ENCODE peak calls at places on chromosomes 12 and 14, in ten cellular contexts. X is iPS DF 6.9, M is H7, J is OCI-LY7, C is uterus, P is endodermal cell, W is tibial nerve, O is NB4, R is fibroblast of the aortic adventitia, D is AG04450. E is an unnamed sample.

GRCh38 chr14:96376093-96376492 is 12.8 kb downstream of the GSKIP start:
- DNase-seq in X (no peak), M (no peak), J (no peak), C (no peak), P (no peak), W (no peak), O (no peak), R (no peak), D (no peak), E (no peak)

GRCh38 chr12:98464155-98464554 is 51.2 kb upstream of the TMPO start:
- DNase-seq in X (no peak), M (no peak), J (no peak), C (no peak), P (no peak), W (no peak), O (peak; percentile 94), R (peak; percentile 71), D (no peak), E (no peak)

GRCh38 chr14:67285876-67286452 is 44.7 kb downstream of the PALS1 start:
- DNase-seq in X (no peak), M (peak; percentile 3), J (peak; percentile 54), C (no peak), P (no peak), W (no peak), O (peak; percentile 47), R (peak; percentile 78), D (peak; percentile 16), E (no peak)

GRCh38 chr12:563250-563781 is 99.9 kb downstream of the NINJ2 start:
- DNase-seq in X (no peak), M (no peak), J (no peak), C (no peak), P (no peak), W (no peak), O (peak; percentile 98), R (no peak), D (no peak), E (no peak)

GRCh38 chr12:607541-608001 is 55.7 kb downstream of the NINJ2 start:
- DNase-seq in X (no peak), M (peak; percentile 65), J (no peak), C (no peak), P (peak; percentile 81), W (peak; percentile 16), O (no peak), R (no peak), D (no peak), E (peak; percentile 46)

GRCh38 chr14:55028476-55028875 is 1.4 kb downstream of the SOCS4 start:
- DNase-seq in X (no peak), M (no peak), J (no peak), C (no peak), P (no peak), W (no peak), O (no peak), R (no peak), D (no peak), E (no peak)

GRCh38 chr14:71720978-71721624 is 211.1 kb upstream of the RGS6 start:
- DNase-seq in X (peak; percentile 73), M (peak; percentile 62), J (peak; percentile 30), C (no peak), P (peak; percentile 89), W (no peak), O (peak; percentile 73), R (peak; percentile 89), D (no peak), E (no peak)

GRCh38 chr12:112869091-112869490 is 37.7 kb upstream of the OAS1 start:
- DNase-seq in X (no peak), M (no peak), J (no peak), C (no peak), P (no peak), W (no peak), O (no peak), R (no peak), D (no peak), E (no peak)

GRCh38 chr14:102375126-102375525 is 12.4 kb downstream of the TECPR2 start:
- DNase-seq in X (no peak), M (no peak), J (no peak), C (no peak), P (no peak), W (no peak), O (peak; percentile 14), R (no peak), D (no peak), E (no peak)

GRCh38 chr14:55864890-55865655 is 253.1 kb upstream of the PELI2 start:
- DNase-seq in X (no peak), M (peak; percentile 76), J (peak; percentile 23), C (no peak), P (peak; percentile 72), W (no peak), O (peak; percentile 43), R (no peak), D (no peak), E (no peak)

GRCh38 chr14:104680056-104680805 is 9.2 kb upstream of the INF2 start:
- DNase-seq in X (no peak), M (no peak), J (no peak), C (peak; percentile 55), P (peak; percentile 78), W (no peak), O (peak; percentile 67), R (peak; percentile 77), D (no peak), E (peak; percentile 72)

GRCh38 chr12:49636979-49637378 is 13.6 kb downstream of the PRPF40B start:
- DNase-seq in X (peak; percentile 57), M (peak; percentile 91), J (peak; percentile 84), C (peak; percentile 58), P (peak; percentile 92), W (peak; percentile 73), O (peak; percentile 79), R (peak; percentile 77), D (peak; percentile 39), E (peak; percentile 69)

GRCh38 chr14:103021817-103022668 is 35.3 kb downstream of the CDC42BPB start:
- DNase-seq in X (no peak), M (peak; percentile 43), J (no peak), C (no peak), P (no peak), W (no peak), O (no peak), R (peak; percentile 16), D (no peak), E (no peak)

GRCh38 chr12:91316825-91317224 is 134.2 kb upstream of the DCN start:
- DNase-seq in X (no peak), M (no peak), J (no peak), C (no peak), P (no peak), W (no peak), O (no peak), R (peak; percentile 66), D (peak; percentile 38), E (no peak)

GRCh38 chr14:104144911-104145825 is 6.8 kb downstream of the KIF26A start:
- DNase-seq in X (no peak), M (peak; percentile 65), J (no peak), C (no peak), P (peak; percentile 40), W (no peak), O (no peak), R (no peak), D (no peak), E (no peak)

GRCh38 chr12:15276088-15276698 is 46.1 kb upstream of the PTPRO start:
- DNase-seq in X (peak; percentile 33), M (peak; percentile 33), J (peak; percentile 14), C (no peak), P (peak; percentile 81), W (peak; percentile 69), O (peak; percentile 29), R (peak; percentile 65), D (no peak), E (no peak)

GRCh38 chr14:89641495-89642162 is 224.6 kb upstream of the FOXN3 start:
- DNase-seq in X (no peak), M (no peak), J (no peak), C (no peak), P (no peak), W (no peak), O (no peak), R (no peak), D (no peak), E (no peak)

GRCh38 chr12:58616618-58617017 is 303.7 kb downstream of the LRIG3 start:
- DNase-seq in X (no peak), M (no peak), J (no peak), C (no peak), P (no peak), W (no peak), O (no peak), R (no peak), D (no peak), E (no peak)

GRCh38 chr12:132436791-132437251 is 53.1 kb upstream of the FBRSL1 start:
- DNase-seq in X (no peak), M (no peak), J (no peak), C (no peak), P (no peak), W (no peak), O (no peak), R (no peak), D (no peak), E (no peak)
- H3K4me3 ChIP-seq in X (no peak overlapping the region), M (peak overlapping the region; percentile 22), J (no peak overlapping the region), C (no peak overlapping the region), P (no peak overlapping the region), W (no peak overlapping the region), O (no peak overlapping the region), R (no peak overlapping the region), D (no peak overlapping the region), E (no peak overlapping the region)

DNA sequence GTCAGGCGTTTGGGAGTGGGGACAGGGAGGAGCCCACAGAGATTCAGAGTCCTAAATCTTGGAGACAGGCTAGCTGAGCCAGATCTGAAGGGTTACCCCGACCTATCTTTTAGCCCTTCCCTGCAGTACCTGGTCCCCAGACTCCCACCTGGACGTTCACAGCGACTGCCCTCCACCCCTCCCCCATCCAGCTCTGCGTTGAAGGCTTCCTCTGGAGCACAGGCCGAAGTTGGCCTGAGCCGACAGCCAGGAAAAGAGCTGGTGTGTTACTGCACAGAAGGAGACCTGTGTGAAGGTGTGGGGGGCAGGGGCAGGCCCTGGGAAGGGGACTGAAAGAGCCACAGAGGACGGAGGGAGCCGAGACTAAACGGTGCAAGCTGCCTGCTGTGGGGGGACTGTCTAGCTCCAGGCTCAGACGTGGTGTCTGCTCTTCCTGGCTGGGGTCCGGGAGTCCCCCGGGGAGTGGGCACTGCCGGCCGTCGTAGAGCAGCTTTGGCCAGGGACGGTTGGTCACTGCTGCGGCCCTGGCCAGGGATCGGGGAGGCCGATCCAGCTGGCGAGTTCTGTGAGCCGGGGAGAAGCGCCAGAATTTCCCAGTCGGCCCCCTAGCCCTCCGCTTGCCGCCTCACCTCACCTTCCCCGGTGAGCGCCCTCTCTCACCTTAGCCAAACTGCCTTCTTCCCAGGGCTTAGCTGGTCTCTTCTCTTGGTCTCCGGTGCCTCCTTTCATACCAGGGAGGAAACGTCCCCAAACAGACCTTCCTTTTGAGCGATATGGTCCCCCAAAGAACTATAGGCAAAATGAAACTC is 869 bp upstream of the COL2A1 start:
- DNase-seq in X (no peak), M (peak; percentile 80), J (no peak), C (no peak), P (peak; percentile 90), W (no peak), O (no peak), R (no peak), D (no peak), E (peak; percentile 17)
- H3K4me3 ChIP-seq in X (peak overlapping the region; percentile 35), M (peak overlapping the region; percentile 40), J (no peak overlapping the region), C (no peak overlapping the region), P (peak overlapping the region; percentile 76), W (no peak overlapping the region), O (no peak overlapping the region), R (no peak overlapping the region), D (no peak overlapping the region), E (no peak overlapping the region)

GRCh38 chr12:27525373-27525772 is 1.4 kb downstream of the PPFIBP1 start:
- DNase-seq in X (no peak), M (peak; percentile 55), J (no peak), C (no peak), P (peak; percentile 79), W (peak; percentile 15), O (peak; percentile 32), R (peak; percentile 85), D (no peak), E (no peak)
- H3K4me3 ChIP-seq in X (no peak overlapping the region), M (peak overlapping the region; percentile 84), J (peak overlapping the region; percentile 88), C (peak overlapping the region; percentile 79), P (peak overlapping the region; percentile 93), W (peak overlapping the region; percentile 90), O (peak overlapping the region; percentile 81), R (peak overlapping the region; percentile 84), D (peak overlapping the region; percentile 84), E (peak overlapping the region; percentile 83)

GRCh38 chr12:130160711-130161231 is 1.5 kb upstream of the FZD10 start:
- DNase-seq in X (no peak), M (peak; percentile 75), J (no peak), C (no peak), P (peak; percentile 78), W (no peak), O (no peak), R (no peak), D (no peak), E (no peak)
- H3K4me3 ChIP-seq in X (no peak overlapping the region), M (peak overlapping the region; percentile 52), J (no peak overlapping the region), C (peak overlapping the region; percentile 35), P (peak overlapping the region; percentile 67), W (peak overlapping the region; percentile 57), O (no peak overlapping the region), R (no peak overlapping the region), D (no peak overlapping the region), E (peak overlapping the region; percentile 48)

E was measured in dorsolateral prefrontal cortex.